ENCODE peak calls at places on chromosomes 1 and 21, in eight cellular contexts. V is activated T-cell treated with anti-CD3 and anti-CD28 coated beads, Interleukin-2, amount 50 U/mL, for 72 hours; A is fibroblast of pulmonary artery; L is SHP77; C is osteocyte; T is heart right ventricle; M is tibial artery; E is A549. U is an unnamed sample.

GRCh38 chr1:50978852-50979781 is 9.1 kb downstream of the CDKN2C start:
- DNase-seq in C (no peak), T (no peak), A (no peak), E (no peak), L (peak; percentile 57), V (no peak), M (no peak), U (no peak)

GRCh38 chr21:31064803-31065202 is 26.5 kb upstream of the KRTAP19-8 start:
- DNase-seq in T (no peak), A (no peak), L (no peak), M (no peak), E (no peak), V (no peak), C (no peak), U (no peak)

GRCh38 chr1:66831529-66832239 is 30.6 kb upstream of the INSL5 start:
- DNase-seq in T (no peak), E (no peak), A (no peak), M (no peak), V (no peak), L (no peak), C (no peak), U (no peak)

GRCh38 chr1:161180643-161181042 is 3.3 kb upstream of the B4GALT3 start:
- DNase-seq in A (peak; percentile 50), T (no peak), C (no peak), E (no peak), V (no peak), L (no peak), M (no peak), U (no peak)

GRCh38 chr1:179788259-179788658 is 45.2 kb downstream of the FAM163A start:
- DNase-seq in C (no peak), M (no peak), E (no peak), A (no peak), T (no peak), L (no peak), V (no peak), U (no peak)

GRCh38 chr1:92476071-92476607 is 10.6 kb downstream of the GFI1 start:
- DNase-seq in L (no peak), M (no peak), E (no peak), A (no peak), C (no peak), T (no peak), V (peak; percentile 71), U (no peak)

GRCh38 chr1:113207019-113207418 is 134.0 kb downstream of the LRIG2 start:
- DNase-seq in C (no peak), L (no peak), V (no peak), A (no peak), E (no peak), M (no peak), T (no peak), U (no peak)

GRCh38 chr1:22350987-22351756 is 100.5 kb upstream of the ZBTB40 start:
- DNase-seq in T (no peak), L (no peak), M (no peak), V (no peak), E (no peak), A (no peak), C (no peak), U (no peak)

GRCh38 chr1:222387020-222387816 is 160.7 kb downstream of the HHIPL2 start:
- DNase-seq in T (no peak), L (peak; percentile 0), M (no peak), C (no peak), V (no peak), E (no peak), A (no peak), U (no peak)

GRCh38 chr21:29152936-29153335 is 22.5 kb downstream of the MAP3K7CL start:
- DNase-seq in C (no peak), E (no peak), M (no peak), L (no peak), T (no peak), V (no peak), A (no peak), U (no peak)

GRCh38 chr1:2111674-2112035 is 61.4 kb downstream of the PRKCZ start:
- DNase-seq in A (no peak), C (no peak), M (no peak), T (peak; percentile 5), E (no peak), V (no peak), L (no peak), U (no peak)

GRCh38 chr1:30782361-30783243 is 25.0 kb upstream of the LAPTM5 start:
- DNase-seq in E (peak; percentile 68), T (peak; percentile 69), M (peak; percentile 47), A (peak; percentile 63), C (peak; percentile 92), L (peak; percentile 64), V (peak; percentile 80), U (peak; percentile 79)

GRCh38 chr1:172955161-172955821 is 95.5 kb downstream of the TNFSF18 start:
- DNase-seq in C (no peak), M (no peak), E (no peak), A (peak; percentile 70), L (no peak), V (no peak), T (no peak), U (no peak)

GRCh38 chr1:96695954-96696353 is 25.6 kb upstream of the PTBP2 start:
- DNase-seq in E (no peak), M (no peak), A (no peak), T (no peak), C (no peak), L (no peak), V (no peak), U (no peak)

GRCh38 chr21:28991861-28992525 is 684 bp downstream of the LTN1 start:
- DNase-seq in M (no peak), A (no peak), E (no peak), C (no peak), L (no peak), T (no peak), V (peak; percentile 7), U (no peak)

GRCh38 chr1:224065455-224065854 is 48.5 kb upstream of the FBXO28 start:
- DNase-seq in A (peak; percentile 48), E (no peak), C (no peak), L (no peak), M (no peak), V (no peak), T (no peak), U (peak; percentile 19)

GRCh38 chr1:18174016-18174415 is 66.4 kb downstream of the IGSF21 start:
- DNase-seq in V (no peak), E (no peak), C (no peak), L (no peak), A (no peak), M (no peak), T (no peak), U (no peak)

GRCh38 chr1:204320413-204320812 is 39.3 kb downstream of the PLEKHA6 start:
- DNase-seq in E (no peak), A (peak; percentile 78), C (no peak), M (no peak), V (peak; percentile 13), L (no peak), T (no peak), U (peak; percentile 30)

U was measured in H54.